ENCODE peak calls at places on chromosomes 4 and X, in six cellular contexts. One of them, this sample, is unnamed.

GRCh38 chrX:100695991-100696390 is 35.9 kb downstream of the SYTL4 start:
- DNase-seq in nephron progenitor cell: no peak
- DNase-seq in epithelial cell of esophagus: peak; percentile 67
- DNase-seq in bronchial epithelial cell: peak; percentile 77
- DNase-seq in lower leg skin: no peak
- DNase-seq in A549: peak; percentile 4
- DNase-seq in this sample: no peak

GRCh38 chr4:76822294-76822693 is 75.7 kb downstream of the SOWAHB start:
- DNase-seq in nephron progenitor cell: no peak
- DNase-seq in epithelial cell of esophagus: no peak
- DNase-seq in bronchial epithelial cell: no peak
- DNase-seq in lower leg skin: no peak
- DNase-seq in A549: no peak
- DNase-seq in this sample: no peak

GRCh38 chr4:15457401-15458201 is 12.1 kb upstream of the CC2D2A start:
- DNase-seq in nephron progenitor cell: no peak
- DNase-seq in epithelial cell of esophagus: peak; percentile 64
- DNase-seq in bronchial epithelial cell: peak; percentile 58
- DNase-seq in lower leg skin: no peak
- DNase-seq in A549: peak; percentile 37
- DNase-seq in this sample: no peak

GRCh38 chr4:20440170-20440569 is 188.5 kb downstream of the SLIT2 start:
- DNase-seq in nephron progenitor cell: no peak
- DNase-seq in epithelial cell of esophagus: no peak
- DNase-seq in bronchial epithelial cell: no peak
- DNase-seq in lower leg skin: no peak
- DNase-seq in A549: no peak
- DNase-seq in this sample: no peak

GRCh38 chr4:1748465-1748995 is 27.2 kb downstream of the TACC3 start:
- DNase-seq in nephron progenitor cell: peak; percentile 94
- DNase-seq in epithelial cell of esophagus: peak; percentile 76
- DNase-seq in bronchial epithelial cell: peak; percentile 37
- DNase-seq in lower leg skin: no peak
- DNase-seq in A549: peak; percentile 71
- DNase-seq in this sample: peak; percentile 94

GRCh38 chr4:152369203-152369902 is 166.5 kb downstream of the FBXW7 start:
- DNase-seq in nephron progenitor cell: no peak
- DNase-seq in epithelial cell of esophagus: no peak
- DNase-seq in bronchial epithelial cell: no peak
- DNase-seq in lower leg skin: no peak
- DNase-seq in A549: no peak
- DNase-seq in this sample: no peak

GRCh38 chr4:27974339-27974738 is 1113.7 kb downstream of the STIM2 start:
- DNase-seq in nephron progenitor cell: no peak
- DNase-seq in epithelial cell of esophagus: no peak
- DNase-seq in bronchial epithelial cell: no peak
- DNase-seq in lower leg skin: no peak
- DNase-seq in A549: no peak
- DNase-seq in this sample: no peak

GRCh38 chrX:23902419-23902818 is 5.3 kb downstream of the APOO start:
- DNase-seq in nephron progenitor cell: no peak
- DNase-seq in epithelial cell of esophagus: peak; percentile 68
- DNase-seq in bronchial epithelial cell: peak; percentile 64
- DNase-seq in lower leg skin: no peak
- DNase-seq in A549: peak; percentile 76
- DNase-seq in this sample: no peak

GRCh38 chrX:40152706-40153334 is 55.1 kb upstream of the BCOR start:
- DNase-seq in nephron progenitor cell: peak; percentile 39
- DNase-seq in epithelial cell of esophagus: no peak
- DNase-seq in bronchial epithelial cell: no peak
- DNase-seq in lower leg skin: no peak
- DNase-seq in A549: peak; percentile 42
- DNase-seq in this sample: no peak

GRCh38 chrX:115616943-115617563 is 56.1 kb downstream of the PLS3 start:
- DNase-seq in nephron progenitor cell: no peak
- DNase-seq in epithelial cell of esophagus: peak; percentile 73
- DNase-seq in bronchial epithelial cell: peak; percentile 76
- DNase-seq in lower leg skin: no peak
- DNase-seq in A549: peak; percentile 85
- DNase-seq in this sample: peak; percentile 7

GRCh38 chr4:1200425-1201035 is 28.1 kb upstream of the SPON2 start:
- DNase-seq in nephron progenitor cell: no peak
- DNase-seq in epithelial cell of esophagus: no peak
- DNase-seq in bronchial epithelial cell: no peak
- DNase-seq in lower leg skin: no peak
- DNase-seq in A549: no peak
- DNase-seq in this sample: peak; percentile 65

GRCh38 chrX:37348237-37349130 is 680 bp upstream of the PRRG1 start:
- DNase-seq in nephron progenitor cell: no peak
- DNase-seq in epithelial cell of esophagus: no peak
- DNase-seq in bronchial epithelial cell: no peak
- DNase-seq in lower leg skin: no peak
- DNase-seq in A549: no peak
- DNase-seq in this sample: no peak

GRCh38 chrX:120262781-120263719 is 12.4 kb downstream of the ZBTB33 start:
- DNase-seq in nephron progenitor cell: no peak
- DNase-seq in epithelial cell of esophagus: no peak
- DNase-seq in bronchial epithelial cell: no peak
- DNase-seq in lower leg skin: no peak
- DNase-seq in A549: no peak
- DNase-seq in this sample: no peak

GRCh38 chrX:13254076-13254785 is 65.6 kb downstream of the ATXN3L start:
- DNase-seq in nephron progenitor cell: no peak
- DNase-seq in epithelial cell of esophagus: peak; percentile 67
- DNase-seq in bronchial epithelial cell: peak; percentile 63
- DNase-seq in lower leg skin: no peak
- DNase-seq in A549: peak; percentile 48
- DNase-seq in this sample: peak; percentile 32

GRCh38 chr4:36719425-36719824 is 438.0 kb downstream of the DTHD1 start:
- DNase-seq in nephron progenitor cell: no peak
- DNase-seq in epithelial cell of esophagus: no peak
- DNase-seq in bronchial epithelial cell: no peak
- DNase-seq in lower leg skin: no peak
- DNase-seq in A549: no peak
- DNase-seq in this sample: no peak

GRCh38 chrX:15511563-15511962 is 11.0 kb downstream of the BMX start:
- DNase-seq in nephron progenitor cell: no peak
- DNase-seq in epithelial cell of esophagus: no peak
- DNase-seq in bronchial epithelial cell: no peak
- DNase-seq in lower leg skin: no peak
- DNase-seq in A549: no peak
- DNase-seq in this sample: no peak

GRCh38 chr4:96295143-96295763 is 455.4 kb downstream of the PDHA2 start:
- DNase-seq in nephron progenitor cell: no peak
- DNase-seq in epithelial cell of esophagus: no peak
- DNase-seq in bronchial epithelial cell: no peak
- DNase-seq in lower leg skin: no peak
- DNase-seq in A549: no peak
- DNase-seq in this sample: no peak

GRCh38 chr4:1371151-1371830 is 24.3 kb downstream of the UVSSA start:
- DNase-seq in nephron progenitor cell: no peak
- DNase-seq in epithelial cell of esophagus: no peak
- DNase-seq in bronchial epithelial cell: no peak
- DNase-seq in lower leg skin: no peak
- DNase-seq in A549: no peak
- DNase-seq in this sample: no peak

GRCh38 chrX:50484662-50485061 is 14.0 kb upstream of the DGKK start:
- DNase-seq in nephron progenitor cell: no peak
- DNase-seq in epithelial cell of esophagus: no peak
- DNase-seq in bronchial epithelial cell: no peak
- DNase-seq in lower leg skin: no peak
- DNase-seq in A549: no peak
- DNase-seq in this sample: no peak

GRCh38 chr4:89243741-89244252 is 63.8 kb downstream of the GPRIN3 start:
- DNase-seq in nephron progenitor cell: no peak
- DNase-seq in epithelial cell of esophagus: no peak
- DNase-seq in bronchial epithelial cell: no peak
- DNase-seq in lower leg skin: no peak
- DNase-seq in A549: no peak
- DNase-seq in this sample: no peak

GRCh38 chr4:183101956-183102480 is 3.0 kb downstream of the WWC2 start:
- DNase-seq in nephron progenitor cell: no peak
- DNase-seq in epithelial cell of esophagus: peak; percentile 36
- DNase-seq in bronchial epithelial cell: peak; percentile 39
- DNase-seq in lower leg skin: no peak
- DNase-seq in A549: no peak
- DNase-seq in this sample: no peak

GRCh38 chrX:151675121-151675746 is 20.0 kb upstream of the PRRG3 start:
- DNase-seq in nephron progenitor cell: no peak
- DNase-seq in epithelial cell of esophagus: no peak
- DNase-seq in bronchial epithelial cell: no peak
- DNase-seq in lower leg skin: no peak
- DNase-seq in A549: no peak
- DNase-seq in this sample: no peak

GRCh38 chrX:151679798-151680427 is 15.3 kb upstream of the PRRG3 start:
- DNase-seq in nephron progenitor cell: no peak
- DNase-seq in epithelial cell of esophagus: no peak
- DNase-seq in bronchial epithelial cell: no peak
- DNase-seq in lower leg skin: no peak
- DNase-seq in A549: no peak
- DNase-seq in this sample: no peak

DNA sequence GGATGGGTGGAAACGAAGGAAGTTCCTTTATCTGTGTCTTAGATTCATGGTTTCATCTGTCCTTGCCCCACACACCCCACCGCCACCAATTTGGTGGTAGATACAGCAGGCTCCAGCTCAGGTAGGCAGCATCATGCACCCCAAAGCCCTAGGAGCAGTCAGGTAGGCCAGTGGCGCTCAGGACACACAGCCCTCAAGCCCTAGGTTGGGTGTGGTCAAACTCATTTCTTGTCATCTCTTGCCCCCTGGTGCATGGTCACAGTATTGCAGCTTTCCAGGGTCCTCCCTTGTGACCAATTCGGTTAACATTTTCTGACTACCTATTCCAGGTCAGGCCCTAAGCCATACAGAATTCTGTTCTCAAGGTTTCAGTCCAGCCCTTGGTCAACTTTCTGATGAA is 14.5 kb upstream of the PRRG3 start:
- DNase-seq in nephron progenitor cell: peak; percentile 74
- DNase-seq in epithelial cell of esophagus: peak; percentile 48
- DNase-seq in bronchial epithelial cell: peak; percentile 29
- DNase-seq in lower leg skin: no peak
- DNase-seq in A549: peak; percentile 58
- DNase-seq in this sample: peak; percentile 67
- TF ChIP-seq CTCF in nephron progenitor cell: peak; percentile 51
- TF ChIP-seq CTCF in epithelial cell of esophagus: peak; percentile 45
- TF ChIP-seq CTCF in bronchial epithelial cell: peak; percentile 56
- TF ChIP-seq CTCF in lower leg skin: peak; percentile 30
- TF ChIP-seq CTCF in A549: peak; percentile 47
- TF ChIP-seq CTCF in this sample: peak; percentile 45

GRCh38 chr4:7852568-7853185 is 87.0 kb downstream of the AFAP1 start:
- DNase-seq in nephron progenitor cell: no peak
- DNase-seq in epithelial cell of esophagus: peak; percentile 63
- DNase-seq in bronchial epithelial cell: peak; percentile 75
- DNase-seq in lower leg skin: no peak
- DNase-seq in A549: no peak
- DNase-seq in this sample: peak; percentile 42

GRCh38 chr4:7847206-7847605 is 92.5 kb downstream of the AFAP1 start:
- DNase-seq in nephron progenitor cell: no peak
- DNase-seq in epithelial cell of esophagus: no peak
- DNase-seq in bronchial epithelial cell: no peak
- DNase-seq in lower leg skin: no peak
- DNase-seq in A549: no peak
- DNase-seq in this sample: no peak

GRCh38 chr4:7853271-7853670 is 86.4 kb downstream of the AFAP1 start:
- DNase-seq in nephron progenitor cell: no peak
- DNase-seq in epithelial cell of esophagus: no peak
- DNase-seq in bronchial epithelial cell: no peak
- DNase-seq in lower leg skin: no peak
- DNase-seq in A549: no peak
- DNase-seq in this sample: no peak

GRCh38 chr4:7854211-7854610 is 85.5 kb downstream of the AFAP1 start:
- DNase-seq in nephron progenitor cell: no peak
- DNase-seq in epithelial cell of esophagus: no peak
- DNase-seq in bronchial epithelial cell: no peak
- DNase-seq in lower leg skin: no peak
- DNase-seq in A549: no peak
- DNase-seq in this sample: no peak

DNA sequence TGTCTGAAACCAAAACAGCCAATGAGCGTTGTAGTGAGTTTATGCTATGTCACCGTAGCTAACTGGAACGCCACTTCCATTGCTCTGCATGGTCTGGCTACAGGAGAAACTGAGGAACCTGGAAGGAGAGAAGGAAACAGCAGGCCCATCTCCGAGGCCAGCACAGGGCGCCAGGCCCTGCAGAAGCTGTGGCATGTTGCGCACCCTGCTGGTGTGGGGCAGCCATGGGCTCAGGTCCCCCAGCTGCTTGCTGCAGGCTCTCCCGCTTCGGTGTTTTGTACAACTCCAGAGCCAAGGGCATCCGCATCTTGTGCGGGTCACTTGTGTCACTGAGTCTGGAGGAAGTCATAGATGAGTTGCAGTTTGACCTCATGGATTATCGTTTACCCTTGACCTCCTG is 89.2 kb downstream of the AFAP1 start:
- DNase-seq in nephron progenitor cell: no peak
- DNase-seq in epithelial cell of esophagus: no peak
- DNase-seq in bronchial epithelial cell: no peak
- DNase-seq in lower leg skin: no peak
- DNase-seq in A549: no peak
- DNase-seq in this sample: no peak
- TF ChIP-seq CTCF in nephron progenitor cell: no peak
- TF ChIP-seq CTCF in epithelial cell of esophagus: no peak
- TF ChIP-seq CTCF in bronchial epithelial cell: no peak
- TF ChIP-seq CTCF in lower leg skin: no peak
- TF ChIP-seq CTCF in A549: no peak
- TF ChIP-seq CTCF in this sample: no peak

DNA sequence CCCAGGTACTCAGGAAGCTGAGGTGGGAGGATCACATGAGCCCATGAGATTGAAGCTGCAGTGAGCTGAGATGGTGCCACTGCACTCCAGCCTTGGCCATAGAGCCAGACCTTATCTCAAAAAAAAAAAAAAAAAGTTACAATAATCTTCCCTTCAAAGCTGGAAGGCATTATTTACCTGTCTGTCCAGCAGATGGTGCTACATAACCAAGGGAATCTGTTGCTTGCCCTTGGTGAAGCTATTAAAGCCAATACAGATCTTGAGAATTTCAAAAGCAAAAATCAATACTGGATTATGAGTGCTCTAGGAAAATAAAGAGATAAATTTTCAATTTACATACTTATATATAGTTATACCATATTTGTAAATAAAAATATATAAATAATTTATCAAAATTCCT is 25.9 kb downstream of the PKD2 start:
- DNase-seq in nephron progenitor cell: peak; percentile 29
- DNase-seq in epithelial cell of esophagus: peak; percentile 72
- DNase-seq in bronchial epithelial cell: peak; percentile 66
- DNase-seq in lower leg skin: peak; percentile 40
- DNase-seq in A549: peak; percentile 68
- DNase-seq in this sample: peak; percentile 51
- TF ChIP-seq CTCF in nephron progenitor cell: peak; percentile 66
- TF ChIP-seq CTCF in epithelial cell of esophagus: peak; percentile 72
- TF ChIP-seq CTCF in bronchial epithelial cell: peak; percentile 52
- TF ChIP-seq CTCF in lower leg skin: no peak
- TF ChIP-seq CTCF in A549: peak; percentile 68
- TF ChIP-seq CTCF in this sample: peak; percentile 59

DNA sequence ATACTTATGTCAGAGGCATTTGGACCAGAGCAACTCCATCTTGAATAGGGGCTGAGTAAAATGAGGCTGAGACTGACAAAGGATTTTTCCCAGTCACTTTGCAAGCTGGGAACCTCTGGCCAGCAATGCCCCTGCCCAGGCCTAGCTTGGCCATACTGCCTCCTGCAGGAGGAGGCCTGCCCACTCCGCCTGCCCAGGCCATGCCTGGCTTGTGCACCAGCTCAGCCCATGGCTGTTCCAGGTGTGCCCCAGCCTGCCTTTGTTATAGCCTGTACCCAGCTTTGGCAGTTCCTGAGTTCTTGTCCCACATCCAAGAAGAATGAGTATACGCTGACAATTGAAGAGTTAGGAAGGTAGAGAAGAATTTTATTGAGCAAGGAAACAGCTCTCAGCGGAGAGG is 176.1 kb downstream of the AASDH start:
- DNase-seq in nephron progenitor cell: no peak
- DNase-seq in epithelial cell of esophagus: no peak
- DNase-seq in bronchial epithelial cell: no peak
- DNase-seq in lower leg skin: no peak
- DNase-seq in A549: no peak
- DNase-seq in this sample: no peak
- TF ChIP-seq CTCF in nephron progenitor cell: no peak
- TF ChIP-seq CTCF in epithelial cell of esophagus: no peak
- TF ChIP-seq CTCF in bronchial epithelial cell: no peak
- TF ChIP-seq CTCF in lower leg skin: no peak
- TF ChIP-seq CTCF in A549: no peak
- TF ChIP-seq CTCF in this sample: no peak